ENCODE peak calls at places on chromosomes 4 and X, in five cellular contexts. One of them, this sample, is unnamed.
A peak's percentile ranks its signal among the peaks of the same experiment; 100 is the strongest.

GRCh38 chrX:7709845-7710244 is 133.1 kb upstream of the VCX start:
- DNase-seq in body of pancreas: no peak
- DNase-seq in bronchial epithelial cell: no peak
- DNase-seq in heart right ventricle: no peak
- DNase-seq in SK-N-MC: no peak
- DNase-seq in this sample: no peak

GRCh38 chr4:55635760-55636621 is at the start of gene NMU:
- DNase-seq in body of pancreas: peak; percentile 40
- DNase-seq in bronchial epithelial cell: peak; percentile 34
- DNase-seq in heart right ventricle: peak; percentile 34
- DNase-seq in SK-N-MC: no peak
- DNase-seq in this sample: no peak

GRCh38 chr4:183721207-183722081 is 62.4 kb downstream of the TRAPPC11 start:
- DNase-seq in body of pancreas: peak; percentile 83
- DNase-seq in bronchial epithelial cell: peak; percentile 12
- DNase-seq in heart right ventricle: peak; percentile 83
- DNase-seq in SK-N-MC: no peak
- DNase-seq in this sample: no peak

GRCh38 chr4:8472689-8473197 is 32.2 kb downstream of the TRMT44 start:
- DNase-seq in body of pancreas: peak; percentile 29
- DNase-seq in bronchial epithelial cell: no peak
- DNase-seq in heart right ventricle: peak; percentile 41
- DNase-seq in SK-N-MC: no peak
- DNase-seq in this sample: no peak

GRCh38 chr4:35038079-35038805 is 1206.1 kb downstream of the ARAP2 start:
- DNase-seq in body of pancreas: no peak
- DNase-seq in bronchial epithelial cell: no peak
- DNase-seq in heart right ventricle: no peak
- DNase-seq in SK-N-MC: no peak
- DNase-seq in this sample: no peak

GRCh38 chr4:41981456-41981855 is at the start of gene DCAF4L1:
- DNase-seq in body of pancreas: no peak
- DNase-seq in bronchial epithelial cell: no peak
- DNase-seq in heart right ventricle: no peak
- DNase-seq in SK-N-MC: no peak
- DNase-seq in this sample: no peak

GRCh38 chrX:34978171-34978570 is 35.6 kb downstream of the FAM47B start:
- DNase-seq in body of pancreas: no peak
- DNase-seq in bronchial epithelial cell: no peak
- DNase-seq in heart right ventricle: no peak
- DNase-seq in SK-N-MC: no peak
- DNase-seq in this sample: no peak

GRCh38 chrX:78997870-78998558 is 52.8 kb downstream of the P2RY10 start:
- DNase-seq in body of pancreas: no peak
- DNase-seq in bronchial epithelial cell: no peak
- DNase-seq in heart right ventricle: no peak
- DNase-seq in SK-N-MC: no peak
- DNase-seq in this sample: no peak

GRCh38 chrX:155094468-155095061 is 23.3 kb downstream of the BRCC3 start:
- DNase-seq in body of pancreas: peak; percentile 25
- DNase-seq in bronchial epithelial cell: peak; percentile 45
- DNase-seq in heart right ventricle: no peak
- DNase-seq in SK-N-MC: no peak
- DNase-seq in this sample: no peak

DNA sequence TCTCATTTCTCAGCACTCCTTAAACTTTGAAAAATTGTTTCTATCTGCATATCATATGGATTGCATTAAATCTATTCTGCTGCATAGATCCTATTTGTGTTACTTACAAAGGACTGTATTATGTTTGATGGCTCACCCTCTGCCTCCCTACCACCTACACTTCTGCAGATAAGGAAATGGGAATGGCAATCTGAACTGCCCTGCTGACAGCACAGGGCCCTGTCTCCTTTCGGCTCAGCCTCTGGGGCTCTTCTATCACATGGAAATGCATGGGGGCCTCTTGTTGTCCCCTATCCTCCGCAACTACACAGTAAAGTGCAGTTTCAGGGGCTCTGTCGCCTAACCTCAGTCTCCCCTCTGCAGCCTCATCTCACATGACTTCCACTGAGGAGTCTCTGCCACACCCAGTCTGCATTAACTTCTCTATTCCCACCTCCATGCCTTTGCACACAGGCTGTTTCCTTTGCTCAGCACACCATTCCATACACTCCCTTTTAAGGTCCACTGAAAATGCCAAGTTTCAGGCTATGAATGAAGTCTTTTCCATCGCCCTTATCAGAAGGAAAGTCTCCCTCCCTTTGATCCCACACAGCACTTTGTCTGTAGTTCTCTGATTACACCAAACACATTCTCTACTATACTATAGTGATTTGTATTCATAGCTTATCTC is 12.5 kb downstream of the RELL1 start:
- DNase-seq in body of pancreas: no peak
- DNase-seq in bronchial epithelial cell: no peak
- DNase-seq in heart right ventricle: no peak
- DNase-seq in SK-N-MC: no peak
- DNase-seq in this sample: no peak
- H3K4me3 ChIP-seq in body of pancreas: no peak overlapping the region
- H3K4me3 ChIP-seq in bronchial epithelial cell: no peak overlapping the region
- H3K4me3 ChIP-seq in heart right ventricle: no peak overlapping the region
- H3K4me3 ChIP-seq in SK-N-MC: no peak overlapping the region
- H3K4me3 ChIP-seq in this sample: no peak overlapping the region

GRCh38 chrX:112841114-112841819 is 636 bp upstream of the AMOT start:
- DNase-seq in body of pancreas: peak; percentile 91
- DNase-seq in bronchial epithelial cell: peak; percentile 59
- DNase-seq in heart right ventricle: peak; percentile 80
- DNase-seq in SK-N-MC: peak; percentile 66
- DNase-seq in this sample: peak; percentile 64

GRCh38 chrX:112846114-112846513 is 5.5 kb upstream of the AMOT start:
- DNase-seq in body of pancreas: no peak
- DNase-seq in bronchial epithelial cell: no peak
- DNase-seq in heart right ventricle: no peak
- DNase-seq in SK-N-MC: no peak
- DNase-seq in this sample: no peak

GRCh38 chrX:112841820-112842157 is 1.2 kb upstream of the AMOT start:
- DNase-seq in body of pancreas: no peak
- DNase-seq in bronchial epithelial cell: no peak
- DNase-seq in heart right ventricle: no peak
- DNase-seq in SK-N-MC: no peak
- DNase-seq in this sample: no peak

GRCh38 chrX:112846787-112847186 is 6.2 kb upstream of the AMOT start:
- DNase-seq in body of pancreas: no peak
- DNase-seq in bronchial epithelial cell: no peak
- DNase-seq in heart right ventricle: no peak
- DNase-seq in SK-N-MC: no peak
- DNase-seq in this sample: no peak

GRCh38 chrX:112844250-112844649 is 3.6 kb upstream of the AMOT start:
- DNase-seq in body of pancreas: no peak
- DNase-seq in bronchial epithelial cell: peak; percentile 21
- DNase-seq in heart right ventricle: no peak
- DNase-seq in SK-N-MC: no peak
- DNase-seq in this sample: no peak
- H3K4me3 ChIP-seq in body of pancreas: no peak overlapping the region
- H3K4me3 ChIP-seq in bronchial epithelial cell: no peak overlapping the region
- H3K4me3 ChIP-seq in heart right ventricle: no peak overlapping the region
- H3K4me3 ChIP-seq in SK-N-MC: no peak overlapping the region
- H3K4me3 ChIP-seq in this sample: no peak overlapping the region

GRCh38 chr4:168631241-168632151 is 134.6 kb downstream of the PALLD start:
- DNase-seq in body of pancreas: peak; percentile 47
- DNase-seq in bronchial epithelial cell: peak; percentile 33
- DNase-seq in heart right ventricle: peak; percentile 75
- DNase-seq in SK-N-MC: no peak
- DNase-seq in this sample: no peak
- H3K4me3 ChIP-seq in body of pancreas: peak overlapping the region; percentile 28
- H3K4me3 ChIP-seq in bronchial epithelial cell: peak overlapping the region; percentile 47
- H3K4me3 ChIP-seq in heart right ventricle: peak overlapping the region; percentile 68
- H3K4me3 ChIP-seq in SK-N-MC: peak overlapping the region; percentile 87
- H3K4me3 ChIP-seq in this sample: peak overlapping the region; percentile 84

DNA sequence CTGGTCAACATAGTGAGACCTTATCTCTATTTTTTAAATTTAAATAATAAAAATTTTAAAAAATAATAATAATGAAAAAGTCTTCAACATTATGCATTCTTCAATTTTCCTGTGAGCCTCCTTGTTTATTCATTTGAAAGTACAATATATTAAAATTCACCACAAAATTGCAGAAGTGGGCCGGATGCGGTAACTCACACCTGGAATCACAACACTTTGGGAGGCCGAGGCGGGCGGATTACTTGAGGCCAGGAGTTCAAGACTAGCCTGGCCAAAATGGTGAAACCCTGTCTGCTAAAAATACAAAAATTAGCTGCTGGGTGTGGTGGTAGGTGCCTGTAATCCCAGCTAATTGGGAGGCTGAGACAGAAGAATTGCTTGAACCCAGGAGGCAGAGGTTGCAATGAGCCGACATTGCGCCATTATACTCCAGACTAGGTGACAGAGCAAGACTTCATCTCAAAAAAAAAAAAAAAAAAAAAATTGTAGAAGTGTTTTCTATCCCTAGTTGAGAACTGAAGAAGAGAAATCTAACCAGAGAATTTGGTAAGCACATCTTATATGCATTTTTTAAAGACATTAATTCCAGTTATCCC is 56.9 kb downstream of the RBM47 start:
- DNase-seq in body of pancreas: no peak
- DNase-seq in bronchial epithelial cell: no peak
- DNase-seq in heart right ventricle: no peak
- DNase-seq in SK-N-MC: no peak
- DNase-seq in this sample: no peak
- H3K4me3 ChIP-seq in body of pancreas: no peak overlapping the region
- H3K4me3 ChIP-seq in bronchial epithelial cell: no peak overlapping the region
- H3K4me3 ChIP-seq in heart right ventricle: no peak overlapping the region
- H3K4me3 ChIP-seq in SK-N-MC: no peak overlapping the region
- H3K4me3 ChIP-seq in this sample: no peak overlapping the region

GRCh38 chr4:76420901-76421581 is at the start of gene CCDC158:
- DNase-seq in body of pancreas: peak; percentile 17
- DNase-seq in bronchial epithelial cell: no peak
- DNase-seq in heart right ventricle: peak; percentile 33
- DNase-seq in SK-N-MC: no peak
- DNase-seq in this sample: no peak
- H3K4me3 ChIP-seq in body of pancreas: peak within 1 kb of the TSS; percentile 48
- H3K4me3 ChIP-seq in bronchial epithelial cell: peak within 1 kb of the TSS; percentile 53
- H3K4me3 ChIP-seq in heart right ventricle: peak within 1 kb of the TSS; percentile 57
- H3K4me3 ChIP-seq in SK-N-MC: no peak within 1 kb of the TSS
- H3K4me3 ChIP-seq in this sample: peak within 1 kb of the TSS; percentile 48

GRCh38 chrX:10620121-10620699 is at the start of gene MID1:
- DNase-seq in body of pancreas: peak; percentile 73
- DNase-seq in bronchial epithelial cell: peak; percentile 60
- DNase-seq in heart right ventricle: peak; percentile 64
- DNase-seq in SK-N-MC: no peak
- DNase-seq in this sample: peak; percentile 62

GRCh38 chrX:10617186-10617963 is 3.0 kb downstream of the MID1 start:
- DNase-seq in body of pancreas: no peak
- DNase-seq in bronchial epithelial cell: no peak
- DNase-seq in heart right ventricle: no peak
- DNase-seq in SK-N-MC: no peak
- DNase-seq in this sample: no peak

GRCh38 chrX:10617964-10618342 is 2.4 kb downstream of the MID1 start:
- DNase-seq in body of pancreas: no peak
- DNase-seq in bronchial epithelial cell: peak; percentile 82
- DNase-seq in heart right ventricle: no peak
- DNase-seq in SK-N-MC: no peak
- DNase-seq in this sample: no peak

GRCh38 chrX:10618911-10619310 is 1.5 kb downstream of the MID1 start:
- DNase-seq in body of pancreas: no peak
- DNase-seq in bronchial epithelial cell: no peak
- DNase-seq in heart right ventricle: no peak
- DNase-seq in SK-N-MC: no peak
- DNase-seq in this sample: no peak

DNA sequence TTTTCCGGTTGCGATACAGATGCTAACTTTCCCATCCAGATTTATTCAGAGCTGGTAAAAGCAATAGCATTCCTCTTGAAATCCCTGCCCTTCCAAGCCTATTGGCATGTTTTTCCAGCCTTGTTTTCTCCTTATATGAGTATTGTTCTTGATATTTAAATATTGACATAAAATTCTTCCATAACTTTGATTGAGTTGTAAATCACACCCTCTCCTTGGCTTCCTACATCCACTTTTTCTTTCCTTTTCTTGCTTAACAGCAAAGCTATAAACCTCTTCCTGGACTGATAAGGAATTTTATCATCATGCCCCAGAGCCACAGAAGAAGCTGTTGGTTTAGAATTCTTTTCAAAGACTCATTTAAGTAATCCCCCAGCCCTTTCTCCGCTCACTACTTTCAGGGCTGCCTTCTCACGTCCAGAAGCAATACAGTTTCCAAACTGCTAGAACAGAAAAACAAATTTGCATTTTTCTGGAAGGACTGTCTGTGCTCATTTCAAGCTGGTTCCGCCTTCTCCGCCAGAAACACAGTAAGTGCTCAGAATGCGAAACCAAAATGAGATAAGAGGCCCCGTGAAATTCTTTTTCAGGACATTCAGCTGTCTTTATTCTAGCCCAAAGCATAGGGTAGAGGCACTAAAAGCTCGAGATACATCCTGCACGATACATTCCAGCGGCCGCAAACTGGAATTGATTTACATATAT is 922 bp downstream of the MID1 start:
- DNase-seq in body of pancreas: no peak
- DNase-seq in bronchial epithelial cell: no peak
- DNase-seq in heart right ventricle: no peak
- DNase-seq in SK-N-MC: peak; percentile 35
- DNase-seq in this sample: no peak
- H3K4me3 ChIP-seq in body of pancreas: peak overlapping the region; percentile 34
- H3K4me3 ChIP-seq in bronchial epithelial cell: peak overlapping the region; percentile 57
- H3K4me3 ChIP-seq in heart right ventricle: peak overlapping the region; percentile 67
- H3K4me3 ChIP-seq in SK-N-MC: peak overlapping the region; percentile 82
- H3K4me3 ChIP-seq in this sample: peak overlapping the region; percentile 77

GRCh38 chr4:94639298-94639697 is 118.5 kb upstream of the BMPR1B start:
- DNase-seq in body of pancreas: no peak
- DNase-seq in bronchial epithelial cell: no peak
- DNase-seq in heart right ventricle: no peak
- DNase-seq in SK-N-MC: no peak
- DNase-seq in this sample: no peak

GRCh38 chr4:94636004-94636403 is 121.8 kb upstream of the BMPR1B start:
- DNase-seq in body of pancreas: no peak
- DNase-seq in bronchial epithelial cell: no peak
- DNase-seq in heart right ventricle: no peak
- DNase-seq in SK-N-MC: no peak
- DNase-seq in this sample: no peak

GRCh38 chr4:94641702-94642560 is 115.8 kb upstream of the BMPR1B start:
- DNase-seq in body of pancreas: no peak
- DNase-seq in bronchial epithelial cell: peak; percentile 91
- DNase-seq in heart right ventricle: no peak
- DNase-seq in SK-N-MC: no peak
- DNase-seq in this sample: no peak

GRCh38 chr4:94642561-94642866 is 115.2 kb upstream of the BMPR1B start:
- DNase-seq in body of pancreas: no peak
- DNase-seq in bronchial epithelial cell: no peak
- DNase-seq in heart right ventricle: no peak
- DNase-seq in SK-N-MC: no peak
- DNase-seq in this sample: peak; percentile 82

DNA sequence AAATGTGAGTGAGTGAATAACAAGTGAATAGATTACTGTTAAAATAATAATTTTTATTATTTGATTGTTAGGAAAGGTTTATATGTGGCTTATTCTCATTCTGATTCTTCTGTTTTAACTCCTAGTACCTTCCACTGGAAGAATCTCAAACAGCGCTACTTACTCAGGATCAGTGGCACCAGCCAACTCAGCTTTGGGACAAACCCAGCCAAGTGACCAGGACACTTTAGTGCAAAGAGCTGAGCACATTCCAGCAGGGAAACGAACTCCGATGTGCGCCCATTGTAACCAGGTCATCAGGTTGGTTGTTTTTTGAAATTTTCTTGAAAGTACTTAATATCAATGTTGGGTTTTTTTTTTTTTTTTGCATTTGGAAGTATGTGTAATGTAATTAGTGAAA is 117.6 kb upstream of the BMPR1B start:
- DNase-seq in body of pancreas: no peak
- DNase-seq in bronchial epithelial cell: no peak
- DNase-seq in heart right ventricle: peak; percentile 16
- DNase-seq in SK-N-MC: no peak
- DNase-seq in this sample: no peak
- H3K4me3 ChIP-seq in body of pancreas: no peak overlapping the region
- H3K4me3 ChIP-seq in bronchial epithelial cell: no peak overlapping the region
- H3K4me3 ChIP-seq in heart right ventricle: no peak overlapping the region
- H3K4me3 ChIP-seq in SK-N-MC: no peak overlapping the region
- H3K4me3 ChIP-seq in this sample: no peak overlapping the region

This sample was measured in retinal pigment epithelial cell.